ENCODE peak calls at places on chromosomes 5 and 9, in eight cellular contexts. One of them, this sample, is unnamed.

GRCh38 chr5:24367211-24367610 is 277.6 kb downstream of the CDH10 start:
- DNase-seq in iPS-NIHi11: no peak
- DNase-seq in amygdala: no peak
- DNase-seq in ELR: no peak
- DNase-seq in NCI-H1436: no peak
- DNase-seq in left ventricle myocardium superior: no peak
- DNase-seq in anterior cingulate cortex: no peak
- DNase-seq in cardiac fibroblast: no peak
- DNase-seq in this sample: no peak

GRCh38 chr9:133396952-133397351 is 20.8 kb downstream of the STKLD1 start:
- DNase-seq in left ventricle myocardium superior: no peak
- DNase-seq in amygdala: no peak
- DNase-seq in ELR: peak; percentile 53
- DNase-seq in cardiac fibroblast: peak; percentile 32
- DNase-seq in anterior cingulate cortex: no peak
- DNase-seq in NCI-H1436: no peak
- DNase-seq in iPS-NIHi11: peak; percentile 77
- DNase-seq in this sample: peak; percentile 43

GRCh38 chr9:111298831-111299603 is 31.0 kb downstream of the OR2K2 start:
- DNase-seq in cardiac fibroblast: peak; percentile 83
- DNase-seq in NCI-H1436: peak; percentile 48
- DNase-seq in ELR: peak; percentile 79
- DNase-seq in iPS-NIHi11: peak; percentile 52
- DNase-seq in amygdala: no peak
- DNase-seq in left ventricle myocardium superior: peak; percentile 67
- DNase-seq in anterior cingulate cortex: no peak
- DNase-seq in this sample: peak; percentile 40

GRCh38 chr9:99832558-99832864 is 10.8 kb downstream of the NR4A3 start:
- DNase-seq in cardiac fibroblast: no peak
- DNase-seq in NCI-H1436: no peak
- DNase-seq in iPS-NIHi11: no peak
- DNase-seq in anterior cingulate cortex: no peak
- DNase-seq in amygdala: no peak
- DNase-seq in ELR: no peak
- DNase-seq in left ventricle myocardium superior: no peak
- DNase-seq in this sample: no peak

GRCh38 chr5:34838785-34839714 is at the start of gene TTC23L:
- DNase-seq in NCI-H1436: peak; percentile 95
- DNase-seq in anterior cingulate cortex: peak; percentile 82
- DNase-seq in ELR: peak; percentile 90
- DNase-seq in cardiac fibroblast: peak; percentile 85
- DNase-seq in left ventricle myocardium superior: peak; percentile 91
- DNase-seq in amygdala: peak; percentile 69
- DNase-seq in iPS-NIHi11: peak; percentile 97
- DNase-seq in this sample: peak; percentile 94

GRCh38 chr5:473344-474192 is 30.6 kb downstream of the EXOC3 start:
- DNase-seq in cardiac fibroblast: peak; percentile 35
- DNase-seq in ELR: peak; percentile 66
- DNase-seq in anterior cingulate cortex: no peak
- DNase-seq in amygdala: no peak
- DNase-seq in left ventricle myocardium superior: peak; percentile 57
- DNase-seq in NCI-H1436: no peak
- DNase-seq in iPS-NIHi11: no peak
- DNase-seq in this sample: peak; percentile 54

GRCh38 chr9:35501941-35502340 is 12.0 kb downstream of the RUSC2 start:
- DNase-seq in anterior cingulate cortex: no peak
- DNase-seq in ELR: no peak
- DNase-seq in iPS-NIHi11: no peak
- DNase-seq in cardiac fibroblast: peak; percentile 11
- DNase-seq in NCI-H1436: no peak
- DNase-seq in left ventricle myocardium superior: no peak
- DNase-seq in amygdala: no peak
- DNase-seq in this sample: no peak

GRCh38 chr9:71268871-71269640 is 147.6 kb upstream of the TRPM3 start:
- DNase-seq in anterior cingulate cortex: no peak
- DNase-seq in NCI-H1436: no peak
- DNase-seq in iPS-NIHi11: no peak
- DNase-seq in left ventricle myocardium superior: no peak
- DNase-seq in amygdala: no peak
- DNase-seq in cardiac fibroblast: no peak
- DNase-seq in ELR: no peak
- DNase-seq in this sample: no peak

GRCh38 chr9:91836515-91836914 is 113.5 kb downstream of the ROR2 start:
- DNase-seq in ELR: no peak
- DNase-seq in NCI-H1436: no peak
- DNase-seq in cardiac fibroblast: no peak
- DNase-seq in iPS-NIHi11: no peak
- DNase-seq in left ventricle myocardium superior: peak; percentile 46
- DNase-seq in anterior cingulate cortex: no peak
- DNase-seq in amygdala: no peak
- DNase-seq in this sample: no peak

GRCh38 chr9:3336951-3337350 is 188.8 kb downstream of the RFX3 start:
- DNase-seq in ELR: no peak
- DNase-seq in amygdala: no peak
- DNase-seq in anterior cingulate cortex: no peak
- DNase-seq in cardiac fibroblast: no peak
- DNase-seq in iPS-NIHi11: no peak
- DNase-seq in left ventricle myocardium superior: no peak
- DNase-seq in NCI-H1436: no peak
- DNase-seq in this sample: no peak